ENCODE peak calls at places on chromosome 15, in five cellular contexts. M, Z, I, E and U are unnamed samples.

GRCh38 chr15:49380912-49381311 is 42.1 kb upstream of the FGF7 start:
- DNase-seq in I (no peak), Z (no peak), E (no peak), M (no peak), U (no peak)

GRCh38 chr15:90479656-90480055 is 50.1 kb upstream of the CRTC3 start:
- DNase-seq in M (no peak), I (no peak), E (no peak), Z (no peak), U (no peak)

GRCh38 chr15:47326506-47326905 is 390.8 kb upstream of the SEMA6D start:
- DNase-seq in M (no peak), I (no peak), E (no peak), Z (no peak), U (no peak)

GRCh38 chr15:60804551-60804950 is 325.6 kb upstream of the ICE2 start:
- DNase-seq in E (no peak), M (no peak), I (peak; percentile 11), Z (no peak), U (no peak)

GRCh38 chr15:90594297-90594696 is 64.6 kb downstream of the CRTC3 start:
- DNase-seq in Z (no peak), I (no peak), M (no peak), E (no peak), U (peak; percentile 36)

GRCh38 chr15:89870688-89871288 is 23.0 kb downstream of the AP3S2 start:
- DNase-seq in I (no peak), Z (no peak), M (no peak), E (no peak), U (no peak)

GRCh38 chr15:64982472-64982871 is 7.2 kb downstream of the SPG21 start:
- DNase-seq in Z (no peak), E (no peak), I (no peak), M (no peak), U (no peak)

GRCh38 chr15:98682992-98683701 is 34.8 kb downstream of the IGF1R start:
- DNase-seq in M (peak; percentile 78), I (no peak), E (no peak), Z (no peak), U (no peak)

GRCh38 chr15:68634531-68634930 is 55.7 kb downstream of the CORO2B start:
- DNase-seq in M (no peak), E (no peak), I (no peak), Z (no peak), U (no peak)

GRCh38 chr15:67547836-67548531 is 5.5 kb downstream of the MAP2K5 start:
- DNase-seq in Z (no peak), M (no peak), I (no peak), E (no peak), U (no peak)

GRCh38 chr15:58526647-58527192 is 94.9 kb downstream of the LIPC start:
- DNase-seq in M (no peak), Z (no peak), I (no peak), E (no peak), U (no peak)

GRCh38 chr15:66565731-66566130 is at the start of gene LCTL:
- DNase-seq in E (no peak), Z (no peak), M (no peak), I (no peak), U (peak; percentile 24)

GRCh38 chr15:88638626-88639372 is at the start of gene ISG20:
- DNase-seq in E (peak; percentile 52), M (peak; percentile 50), Z (peak; percentile 43), I (peak; percentile 58), U (peak; percentile 95)

GRCh38 chr15:63973212-63974009 is 72.9 kb downstream of the DAPK2 start:
- DNase-seq in M (no peak), I (no peak), E (no peak), Z (no peak), U (no peak)

GRCh38 chr15:85865070-85865684 is 70.5 kb upstream of the KLHL25 start:
- DNase-seq in I (peak; percentile 40), Z (no peak), M (peak; percentile 29), E (no peak), U (no peak)

GRCh38 chr15:74383695-74384565 is 16.5 kb upstream of the CYP11A1 start:
- DNase-seq in Z (no peak), M (no peak), I (no peak), E (no peak), U (peak; percentile 84)

GRCh38 chr15:70324001-70324974 is 226.6 kb upstream of the TLE3 start:
- DNase-seq in I (peak; percentile 20), Z (no peak), E (no peak), M (no peak), U (no peak)

GRCh38 chr15:91135201-91136130 is 35.4 kb downstream of the SV2B start:
- DNase-seq in E (no peak), Z (no peak), M (peak; percentile 69), I (peak; percentile 53), U (peak; percentile 8)

GRCh38 chr15:25798207-25798931 is 64.8 kb downstream of the ATP10A start:
- DNase-seq in Z (no peak), E (no peak), I (no peak), M (no peak), U (no peak)

GRCh38 chr15:73231661-73232443 is 136.9 kb downstream of the HCN4 start:
- DNase-seq in E (no peak), I (no peak), Z (no peak), M (no peak), U (no peak)

GRCh38 chr15:77037475-77038209 is 33.3 kb downstream of the TSPAN3 start:
- DNase-seq in E (no peak), M (no peak), Z (no peak), I (no peak), U (no peak)

GRCh38 chr15:25690673-25691543 is 172.2 kb downstream of the ATP10A start:
- DNase-seq in M (no peak), Z (no peak), E (no peak), I (no peak), U (peak; percentile 50)

GRCh38 chr15:83446904-83447708 is at the start of gene SH3GL3:
- DNase-seq in E (peak; percentile 62), M (peak; percentile 78), I (peak; percentile 89), Z (no peak), U (peak; percentile 41)

GRCh38 chr15:83164409-83165404 is 42.9 kb downstream of the HDGFL3 start:
- DNase-seq in E (no peak), M (no peak), I (no peak), Z (no peak), U (no peak)

GRCh38 chr15:41690636-41691035 is 30.4 kb downstream of the MGA start:
- DNase-seq in I (no peak), M (no peak), E (no peak), Z (no peak), U (no peak)

GRCh38 chr15:38147246-38147645 is 105.4 kb upstream of the SPRED1 start:
- DNase-seq in M (no peak), Z (no peak), E (no peak), I (no peak), U (no peak)

GRCh38 chr15:48001393-48002059 is 119.3 kb upstream of the SLC24A5 start:
- DNase-seq in Z (no peak), M (no peak), I (no peak), E (no peak), U (no peak)

GRCh38 chr15:45641374-45641778 is 6.5 kb downstream of the SQOR start:
- DNase-seq in E (no peak), Z (no peak), I (no peak), M (no peak), U (peak; percentile 94)

GRCh38 chr15:73190189-73190601 is 137.9 kb downstream of the NEO1 start:
- DNase-seq in E (no peak), I (no peak), M (no peak), Z (no peak), U (no peak)

GRCh38 chr15:73899197-73900128 is 26.1 kb downstream of the TBC1D21 start:
- DNase-seq in M (no peak), Z (no peak), E (no peak), I (no peak), U (no peak)

GRCh38 chr15:51077565-51078153 is 17.0 kb downstream of the TNFAIP8L3 start:
- DNase-seq in M (no peak), I (no peak), Z (no peak), E (no peak), U (no peak)

GRCh38 chr15:25718597-25718996 is 144.5 kb downstream of the ATP10A start:
- DNase-seq in E (no peak), Z (no peak), M (no peak), I (no peak), U (no peak)

GRCh38 chr15:82159922-82160321 is 102.6 kb downstream of the EFL1 start:
- DNase-seq in I (no peak), E (no peak), Z (no peak), M (no peak), U (peak; percentile 96)

GRCh38 chr15:86877171-86877631 is 797.5 kb downstream of the AGBL1 start:
- DNase-seq in M (no peak), Z (no peak), E (no peak), I (no peak), U (peak; percentile 6)

GRCh38 chr15:36362508-36362907 is 216.9 kb upstream of the CDIN1 start:
- DNase-seq in M (no peak), Z (no peak), E (no peak), I (no peak), U (no peak)

GRCh38 chr15:37246856-37247255 is 146.5 kb upstream of the MEIS2 start:
- DNase-seq in E (no peak), I (no peak), M (no peak), Z (no peak), U (no peak)

GRCh38 chr15:66881173-66881905 is 179.3 kb downstream of the SMAD6 start:
- DNase-seq in M (no peak), Z (no peak), E (no peak), I (no peak), U (no peak)

GRCh38 chr15:99738047-99738847 is 5.0 kb upstream of the LYSMD4 start:
- DNase-seq in Z (no peak), M (no peak), E (no peak), I (no peak), U (no peak)